ENCODE peak calls at places on chromosome 5, in nine cellular contexts. F is ovary, C is AG04450, A is AG08396, D is NCI-H1417, T is left ventricle myocardium inferior, I is OCI-LY7, R is GM03348, L is foreskin fibroblast. B is an unnamed sample.

GRCh38 chr5:44372028-44372427 is 17.2 kb downstream of the FGF10 start:
- DNase-seq in F (no peak), C (no peak), A (no peak), D (no peak), T (no peak), I (no peak), R (no peak), L (no peak), B (no peak)

GRCh38 chr5:68395844-68396523 is 180.4 kb downstream of the PIK3R1 start:
- DNase-seq in F (no peak), C (no peak), A (no peak), D (no peak), T (no peak), I (no peak), R (no peak), L (no peak), B (no peak)

GRCh38 chr5:93249651-93250289 is 331.2 kb downstream of the NR2F1-AS1 start:
- DNase-seq in F (no peak), C (no peak), A (peak), D (no peak), T (no peak), I (no peak), R (no peak), L (no peak), B (no peak)

GRCh38 chr5:96563816-96564215 is 98.4 kb upstream of the CAST start:
- DNase-seq in F (no peak), C (no peak), A (no peak), D (no peak), T (no peak), I (no peak), R (no peak), L (no peak), B (no peak)

GRCh38 chr5:155126573-155126972 is 113.0 kb downstream of the KIF4B start:
- DNase-seq in F (no peak), C (no peak), A (no peak), D (no peak), T (no peak), I (no peak), R (no peak), L (no peak), B (no peak)

GRCh38 chr5:117713585-117714198 is 1139.1 kb upstream of the SEMA6A start:
- DNase-seq in F (no peak), C (no peak), A (no peak), D (peak), T (no peak), I (peak), R (no peak), L (peak), B (peak)

GRCh38 chr5:26148569-26149107 is 889.7 kb downstream of the CDH9 start:
- DNase-seq in F (no peak), C (no peak), A (no peak), D (no peak), T (no peak), I (no peak), R (no peak), L (no peak), B (no peak)

GRCh38 chr5:173624276-173624675 is 7.8 kb upstream of the BOD1 start:
- DNase-seq in F (no peak), C (no peak), A (no peak), D (no peak), T (no peak), I (no peak), R (no peak), L (no peak), B (no peak)

GRCh38 chr5:108386345-108387061 is 4.6 kb upstream of the FBXL17 start:
- DNase-seq in F (no peak), C (no peak), A (no peak), D (no peak), T (no peak), I (no peak), R (no peak), L (peak), B (peak)

GRCh38 chr5:157571357-157571827 is 4.2 kb downstream of the ADAM19 start:
- DNase-seq in F (no peak), C (no peak), A (peak), D (no peak), T (no peak), I (peak), R (no peak), L (no peak), B (peak)

GRCh38 chr5:172855597-172856292 is 21.7 kb downstream of the ERGIC1 start:
- DNase-seq in F (peak), C (no peak), A (no peak), D (no peak), T (peak), I (no peak), R (peak), L (peak), B (no peak)

GRCh38 chr5:161372682-161373344 is 173.7 kb downstream of the GABRB2 start:
- DNase-seq in F (no peak), C (no peak), A (no peak), D (no peak), T (no peak), I (no peak), R (no peak), L (no peak), B (no peak)

GRCh38 chr5:100469780-100470179 is 65.4 kb upstream of the FAM174A start:
- DNase-seq in F (no peak), C (no peak), A (no peak), D (no peak), T (no peak), I (no peak), R (no peak), L (no peak), B (no peak)

GRCh38 chr5:143495823-143496275 is 92.4 kb upstream of the NR3C1 start:
- DNase-seq in F (no peak), C (no peak), A (no peak), D (no peak), T (no peak), I (no peak), R (peak), L (peak), B (peak)

GRCh38 chr5:97536683-97537082 is 353.6 kb upstream of the RIOK2 start:
- DNase-seq in F (no peak), C (no peak), A (no peak), D (no peak), T (no peak), I (no peak), R (no peak), L (no peak), B (no peak)

GRCh38 chr5:73170522-73170921 is 2.5 kb upstream of the TMEM174 start:
- DNase-seq in F (no peak), C (no peak), A (no peak), D (no peak), T (no peak), I (peak), R (no peak), L (peak), B (peak)

GRCh38 chr5:1111727-1112289 is at the start of gene SLC12A7:
- DNase-seq in F (peak), C (no peak), A (peak), D (peak), T (peak), I (no peak), R (peak), L (peak), B (no peak)

GRCh38 chr5:2272755-2273154 is 390.0 kb upstream of the IRX4 start:
- DNase-seq in F (no peak), C (no peak), A (no peak), D (no peak), T (no peak), I (no peak), R (no peak), L (no peak), B (no peak)

B was measured in trophoblast cell.